ENCODE peak calls at places on chromosomes 5 and 9, in five cellular contexts. R is stomach, L is cardiac fibroblast, J is fibroblast of lung, N is epithelial cell of esophagus. V is an unnamed sample.

GRCh38 chr9:72661401-72662135 is 140.2 kb downstream of the TMC1 start:
- DNase-seq in R (no peak), N (peak), J (peak), L (peak), V (peak)

GRCh38 chr9:131622536-131622935 is 77.2 kb downstream of the PRRT1B start:
- DNase-seq in J (no peak), R (no peak), L (no peak), N (no peak), V (no peak)

GRCh38 chr9:134328341-134328840 is 2.1 kb downstream of the RXRA start:
- DNase-seq in J (peak), N (peak), R (peak), L (peak), V (no peak)

GRCh38 chr5:3372289-3372688 is 223.3 kb upstream of the IRX1 start:
- DNase-seq in R (no peak), J (no peak), N (no peak), L (no peak), V (no peak)

GRCh38 chr5:11197726-11198125 is 436.7 kb upstream of the DAP start:
- DNase-seq in L (no peak), N (no peak), J (no peak), R (no peak), V (no peak)

GRCh38 chr5:24644757-24645156 is at the start of gene CDH10:
- DNase-seq in J (peak), N (peak), L (peak), R (no peak), V (no peak)

GRCh38 chr5:10630126-10630525 is 66.3 kb downstream of the ANKRD33B start:
- DNase-seq in R (no peak), N (peak), J (no peak), L (no peak), V (no peak)

GRCh38 chr5:154523704-154524103 is 45.7 kb upstream of the HAND1 start:
- DNase-seq in J (peak), R (no peak), N (peak), L (no peak), V (no peak)

GRCh38 chr5:150575745-150576448 is 64.6 kb upstream of the SYNPO start:
- DNase-seq in N (no peak), L (no peak), R (no peak), J (no peak), V (no peak)

GRCh38 chr5:53381-54174 is 38.4 kb upstream of the PLEKHG4B start:
- DNase-seq in L (peak), R (peak), J (no peak), N (peak), V (no peak)

GRCh38 chr5:141826674-141827073 is 51.5 kb downstream of the PCDH1 start:
- DNase-seq in J (no peak), L (no peak), N (no peak), R (no peak), V (no peak)

GRCh38 chr5:150488519-150489357 is 19.2 kb upstream of the NDST1 start:
- DNase-seq in L (peak), N (no peak), R (peak), J (peak), V (no peak)

GRCh38 chr9:96027271-96028131 is 152.0 kb downstream of the ERCC6L2 start:
- DNase-seq in L (no peak), R (no peak), J (no peak), N (no peak), V (no peak)

GRCh38 chr9:86405086-86405491 is 50.9 kb upstream of the TUT7 start:
- DNase-seq in J (peak), N (no peak), L (peak), R (peak), V (no peak)

GRCh38 chr5:116145416-116145815 is 60.6 kb downstream of the COMMD10 start:
- DNase-seq in R (no peak), L (no peak), N (no peak), J (no peak), V (no peak)

GRCh38 chr9:133367221-133367620 is 8.6 kb downstream of the SURF4 start:
- DNase-seq in J (no peak), N (no peak), L (no peak), R (no peak), V (no peak)

GRCh38 chr5:83418659-83419321 is 52.8 kb upstream of the VCAN start:
- DNase-seq in R (no peak), N (no peak), J (no peak), L (no peak), V (no peak)

GRCh38 chr5:2006971-2007291 is 124.2 kb upstream of the IRX4 start:
- DNase-seq in J (no peak), N (no peak), L (no peak), R (no peak), V (no peak)

GRCh38 chr9:82880353-82880752 is 182.6 kb downstream of the RASEF start:
- DNase-seq in L (no peak), N (no peak), J (no peak), R (no peak), V (no peak)

GRCh38 chr5:58926549-58926948 is 343.7 kb downstream of the RAB3C start:
- DNase-seq in R (no peak), N (no peak), J (no peak), L (no peak), V (no peak)

GRCh38 chr5:43802119-43802518 is 199.1 kb downstream of the NNT start:
- DNase-seq in L (peak), N (peak), R (no peak), J (peak), V (no peak)

GRCh38 chr9:6833518-6834192 is 75.9 kb downstream of the KDM4C start:
- DNase-seq in L (peak), R (no peak), N (peak), J (peak), V (no peak)

GRCh38 chr5:119365847-119366536 is 10.2 kb downstream of the TNFAIP8 start:
- DNase-seq in R (no peak), L (no peak), N (no peak), J (no peak), V (no peak)

GRCh38 chr5:76782444-76782843 is 36.4 kb upstream of the F2RL1 start:
- DNase-seq in R (no peak), J (no peak), N (no peak), L (peak), V (no peak)

GRCh38 chr9:89015330-89015729 is 24.1 kb downstream of the S1PR3 start:
- DNase-seq in R (no peak), L (peak), N (no peak), J (peak), V (no peak)

GRCh38 chr5:6750142-6750840 is 37.1 kb downstream of the TENT4A start:
- DNase-seq in R (no peak), N (no peak), J (no peak), L (no peak), V (no peak)

GRCh38 chr5:163460562-163461176 is at the start of gene HMMR:
- DNase-seq in N (peak), R (no peak), J (peak), L (peak), V (no peak)

GRCh38 chr9:36721846-36722588 is 149.3 kb downstream of the MELK start:
- DNase-seq in R (no peak), L (peak), J (no peak), N (peak), V (no peak)

GRCh38 chr5:36153299-36153677 is 1.4 kb downstream of the SKP2 start:
- DNase-seq in N (no peak), L (no peak), J (no peak), R (no peak), V (no peak)

GRCh38 chr5:36153727-36154126 is 1.8 kb downstream of the SKP2 start:
- DNase-seq in J (no peak), R (no peak), L (no peak), N (no peak), V (no peak)

GRCh38 chr5:36152324-36153298 is 700 bp downstream of the SKP2 start:
- DNase-seq in N (peak), R (no peak), L (peak), J (peak), V (no peak)

GRCh38 chr5:36150676-36151433 is 832 bp downstream of the LMBRD2 start:
- DNase-seq in J (peak), L (peak), N (peak), R (peak), V (no peak)

GRCh38 chr5:36151434-36152323 is at the start of the genes LMBRD2 and SKP2:
- DNase-seq in N (peak), L (peak), R (peak), J (peak), V (peak)
- TF ChIP-seq CTCF in N (no peak), L (no peak), R (no peak), J (no peak), V (no peak)

GRCh38 chr5:80711938-80712337 is 57.2 kb upstream of the DHFR start:
- DNase-seq in R (no peak), J (peak), L (peak), N (peak), V (no peak)
- TF ChIP-seq CTCF in R (no peak), J (peak), L (peak), N (peak), V (peak)

DNA sequence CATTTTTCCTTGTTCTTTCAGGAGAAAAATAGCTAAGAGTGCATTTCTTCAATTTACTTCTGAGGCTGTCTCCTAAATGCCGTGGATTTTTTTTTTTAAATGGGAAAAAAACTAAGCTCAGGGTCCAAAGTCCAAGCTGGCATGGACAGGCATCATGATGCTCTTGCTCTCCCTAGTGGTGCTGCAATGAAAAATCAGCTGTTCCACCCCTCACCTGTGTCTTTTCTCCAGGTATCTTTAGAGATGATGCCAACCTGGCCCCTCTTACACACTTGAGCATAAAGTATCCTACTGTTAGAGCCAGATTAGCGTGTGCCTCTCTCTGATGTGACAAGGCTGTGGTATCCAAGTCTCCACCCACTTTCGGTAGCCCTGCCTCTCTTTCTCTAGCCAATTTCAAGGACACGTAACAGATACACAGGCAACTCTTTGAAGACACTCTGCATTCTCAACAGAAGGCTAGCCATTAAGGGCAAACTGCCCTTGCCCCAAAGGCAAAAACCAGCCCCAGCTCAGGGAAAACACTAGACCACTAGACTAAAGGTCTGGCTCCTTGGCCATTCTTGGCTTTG is 208.8 kb downstream of the SAXO1 start:
- DNase-seq in R (no peak), L (peak), J (no peak), N (peak), V (no peak)
- TF ChIP-seq CTCF in R (peak), L (peak), J (no peak), N (peak), V (peak)

GRCh38 chr5:153425914-153426313 is 64.6 kb upstream of the GRIA1 start:
- DNase-seq in L (peak), J (no peak), R (no peak), N (peak), V (no peak)
- TF ChIP-seq CTCF in L (peak), J (no peak), R (no peak), N (peak), V (no peak)

GRCh38 chr9:15722888-15723287 is 170.0 kb downstream of the CCDC171 start:
- DNase-seq in L (no peak), R (no peak), J (peak), N (no peak), V (no peak)

GRCh38 chr9:15724006-15724405 is 171.2 kb downstream of the CCDC171 start:
- DNase-seq in N (no peak), L (peak), R (no peak), J (peak), V (peak)

GRCh38 chr9:15720861-15721260 is 168.0 kb downstream of the CCDC171 start:
- DNase-seq in L (no peak), N (no peak), J (no peak), R (no peak), V (no peak)

GRCh38 chr9:15729507-15729906 is 176.7 kb downstream of the CCDC171 start:
- DNase-seq in R (no peak), N (no peak), L (no peak), J (no peak), V (no peak)

DNA sequence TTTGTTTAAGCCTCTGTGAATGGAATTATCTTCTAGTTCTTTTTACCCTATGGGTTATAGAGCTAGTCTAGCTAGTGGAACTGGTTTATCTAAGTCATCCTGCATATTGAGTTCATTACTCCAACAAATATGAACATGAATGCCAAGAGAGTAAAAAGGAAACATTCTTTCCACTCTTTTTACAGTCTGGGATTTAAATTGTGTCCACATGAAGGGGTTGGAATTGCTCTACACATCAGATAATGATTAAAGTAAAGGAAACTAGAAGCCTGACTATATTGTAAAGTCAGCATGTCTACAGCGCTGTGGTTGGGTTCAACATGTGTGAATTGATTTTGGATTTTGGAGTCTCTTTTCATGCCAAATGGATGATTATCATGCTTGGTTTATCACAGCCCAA is 173.1 kb downstream of the CCDC171 start:
- DNase-seq in R (no peak), N (peak), L (no peak), J (no peak), V (peak)
- TF ChIP-seq CTCF in R (no peak), N (no peak), L (no peak), J (no peak), V (no peak)

V was measured in AG09319.